ENCODE peak calls at places on chromosomes 6 and 20, in ten cellular contexts. One of them, this sample, is unnamed.

GRCh38 chr6:154432533-154433476 is 76.2 kb upstream of the IPCEF1 start:
- DNase-seq in Ammon's horn: no peak
- DNase-seq in omental fat pad: no peak
- DNase-seq in HFFc6: peak
- DNase-seq in neural progenitor cell: no peak
- DNase-seq in upper lobe of right lung: no peak
- DNase-seq in cardiac muscle cell: peak
- DNase-seq in GM06990: no peak
- DNase-seq in EL: peak
- DNase-seq in neural crest cell: no peak
- DNase-seq in this sample: no peak

GRCh38 chr6:89035252-89036106 is 45.1 kb upstream of the PNRC1 start:
- DNase-seq in omental fat pad: peak
- DNase-seq in neural progenitor cell: no peak
- DNase-seq in EL: peak
- DNase-seq in HFFc6: peak
- DNase-seq in neural crest cell: no peak
- DNase-seq in cardiac muscle cell: peak
- DNase-seq in upper lobe of right lung: peak
- DNase-seq in Ammon's horn: peak
- DNase-seq in GM06990: no peak
- DNase-seq in this sample: peak

GRCh38 chr6:48736486-48737206 is 625.6 kb upstream of the PTCHD4 start:
- DNase-seq in Ammon's horn: no peak
- DNase-seq in omental fat pad: no peak
- DNase-seq in upper lobe of right lung: no peak
- DNase-seq in HFFc6: peak
- DNase-seq in EL: peak
- DNase-seq in neural crest cell: no peak
- DNase-seq in cardiac muscle cell: peak
- DNase-seq in neural progenitor cell: no peak
- DNase-seq in GM06990: no peak
- DNase-seq in this sample: no peak

GRCh38 chr20:33372993-33373441 is 28.3 kb downstream of the CDK5RAP1 start:
- DNase-seq in neural crest cell: no peak
- DNase-seq in HFFc6: no peak
- DNase-seq in omental fat pad: no peak
- DNase-seq in Ammon's horn: no peak
- DNase-seq in neural progenitor cell: no peak
- DNase-seq in EL: no peak
- DNase-seq in upper lobe of right lung: no peak
- DNase-seq in GM06990: no peak
- DNase-seq in cardiac muscle cell: peak
- DNase-seq in this sample: no peak

GRCh38 chr20:33490023-33490933 is at the start of gene CBFA2T2:
- DNase-seq in EL: peak
- DNase-seq in omental fat pad: peak
- DNase-seq in HFFc6: peak
- DNase-seq in neural crest cell: no peak
- DNase-seq in upper lobe of right lung: peak
- DNase-seq in cardiac muscle cell: peak
- DNase-seq in Ammon's horn: no peak
- DNase-seq in GM06990: peak
- DNase-seq in neural progenitor cell: peak
- DNase-seq in this sample: no peak

GRCh38 chr20:6588296-6588695 is 179.2 kb upstream of the BMP2 start:
- DNase-seq in neural crest cell: no peak
- DNase-seq in cardiac muscle cell: peak
- DNase-seq in EL: no peak
- DNase-seq in GM06990: no peak
- DNase-seq in neural progenitor cell: no peak
- DNase-seq in omental fat pad: peak
- DNase-seq in HFFc6: no peak
- DNase-seq in upper lobe of right lung: no peak
- DNase-seq in Ammon's horn: no peak
- DNase-seq in this sample: no peak

GRCh38 chr20:57760698-57761412 is 51.0 kb upstream of the PMEPA1 start:
- DNase-seq in GM06990: no peak
- DNase-seq in omental fat pad: no peak
- DNase-seq in HFFc6: no peak
- DNase-seq in cardiac muscle cell: no peak
- DNase-seq in upper lobe of right lung: no peak
- DNase-seq in neural crest cell: no peak
- DNase-seq in EL: no peak
- DNase-seq in Ammon's horn: no peak
- DNase-seq in neural progenitor cell: no peak
- DNase-seq in this sample: no peak

GRCh38 chr20:9139106-9139808 is 70.4 kb downstream of the PLCB4 start:
- DNase-seq in omental fat pad: no peak
- DNase-seq in GM06990: no peak
- DNase-seq in cardiac muscle cell: no peak
- DNase-seq in upper lobe of right lung: no peak
- DNase-seq in HFFc6: no peak
- DNase-seq in Ammon's horn: no peak
- DNase-seq in EL: no peak
- DNase-seq in neural crest cell: no peak
- DNase-seq in neural progenitor cell: no peak
- DNase-seq in this sample: no peak

GRCh38 chr6:42453027-42453648 is 1.4 kb upstream of the TRERF1 start:
- DNase-seq in HFFc6: peak
- DNase-seq in Ammon's horn: peak
- DNase-seq in EL: peak
- DNase-seq in neural progenitor cell: peak
- DNase-seq in GM06990: peak
- DNase-seq in cardiac muscle cell: peak
- DNase-seq in upper lobe of right lung: peak
- DNase-seq in neural crest cell: peak
- DNase-seq in omental fat pad: no peak
- DNase-seq in this sample: peak

GRCh38 chr20:1264727-1265126 is 1.4 kb upstream of the SNPH start:
- DNase-seq in HFFc6: no peak
- DNase-seq in GM06990: no peak
- DNase-seq in EL: no peak
- DNase-seq in upper lobe of right lung: no peak
- DNase-seq in neural progenitor cell: peak
- DNase-seq in neural crest cell: no peak
- DNase-seq in cardiac muscle cell: no peak
- DNase-seq in omental fat pad: no peak
- DNase-seq in Ammon's horn: no peak
- DNase-seq in this sample: no peak

GRCh38 chr20:58701431-58702160 is 9.0 kb downstream of the NPEPL1 start:
- DNase-seq in EL: no peak
- DNase-seq in neural progenitor cell: no peak
- DNase-seq in neural crest cell: no peak
- DNase-seq in Ammon's horn: no peak
- DNase-seq in upper lobe of right lung: peak
- DNase-seq in HFFc6: no peak
- DNase-seq in cardiac muscle cell: no peak
- DNase-seq in omental fat pad: no peak
- DNase-seq in GM06990: no peak
- DNase-seq in this sample: no peak

GRCh38 chr20:59830107-59831023 is 103.1 kb downstream of the SYCP2 start:
- DNase-seq in EL: no peak
- DNase-seq in GM06990: no peak
- DNase-seq in omental fat pad: no peak
- DNase-seq in HFFc6: no peak
- DNase-seq in upper lobe of right lung: no peak
- DNase-seq in Ammon's horn: no peak
- DNase-seq in neural progenitor cell: no peak
- DNase-seq in cardiac muscle cell: no peak
- DNase-seq in neural crest cell: no peak
- DNase-seq in this sample: no peak

GRCh38 chr6:16544006-16544405 is 217.3 kb downstream of the ATXN1 start:
- DNase-seq in EL: no peak
- DNase-seq in cardiac muscle cell: peak
- DNase-seq in neural progenitor cell: peak
- DNase-seq in upper lobe of right lung: no peak
- DNase-seq in HFFc6: peak
- DNase-seq in Ammon's horn: no peak
- DNase-seq in neural crest cell: peak
- DNase-seq in omental fat pad: no peak
- DNase-seq in GM06990: no peak
- DNase-seq in this sample: no peak

GRCh38 chr6:36099872-36100483 is 30.3 kb upstream of the MAPK13 start:
- DNase-seq in neural crest cell: no peak
- DNase-seq in Ammon's horn: no peak
- DNase-seq in GM06990: no peak
- DNase-seq in cardiac muscle cell: peak
- DNase-seq in HFFc6: no peak
- DNase-seq in omental fat pad: no peak
- DNase-seq in neural progenitor cell: no peak
- DNase-seq in upper lobe of right lung: no peak
- DNase-seq in EL: no peak
- DNase-seq in this sample: no peak

GRCh38 chr20:5658897-5659296 is 91.3 kb upstream of the SHLD1 start:
- DNase-seq in GM06990: peak
- DNase-seq in upper lobe of right lung: no peak
- DNase-seq in omental fat pad: peak
- DNase-seq in neural crest cell: peak
- DNase-seq in Ammon's horn: peak
- DNase-seq in EL: peak
- DNase-seq in cardiac muscle cell: peak
- DNase-seq in neural progenitor cell: no peak
- DNase-seq in HFFc6: peak
- DNase-seq in this sample: no peak

This sample was measured in NCI-H460.